ENCODE peak calls at places on chromosome 13, in four cellular contexts. T is HepG2, C is NT2/D1, X is H1. N is an unnamed sample.

GRCh38 chr13:46354143-46355087 is 32.6 kb downstream of the RUBCNL start:
- DNase-seq in T (peak; percentile 68), C (no peak), X (no peak), N (no peak)

GRCh38 chr13:39100996-39101751 is 62.9 kb downstream of the NHLRC3 start:
- DNase-seq in T (no peak), C (no peak), X (no peak), N (no peak)

GRCh38 chr13:48536851-48537250 is 4.0 kb upstream of the RCBTB2 start:
- DNase-seq in T (no peak), C (no peak), X (no peak), N (no peak)

GRCh38 chr13:29484796-29485195 is 110.7 kb downstream of the SLC7A1 start:
- DNase-seq in T (no peak), C (no peak), X (no peak), N (no peak)

GRCh38 chr13:77800219-77800618 is 102.7 kb downstream of the SLAIN1 start:
- DNase-seq in T (no peak), C (no peak), X (no peak), N (no peak)

GRCh38 chr13:79935121-79935520 is 405.8 kb downstream of the SPRY2 start:
- DNase-seq in T (no peak), C (no peak), X (no peak), N (no peak)

GRCh38 chr13:83827338-83827737 is 54.9 kb downstream of the SLITRK1 start:
- DNase-seq in T (no peak), C (no peak), X (no peak), N (no peak)

GRCh38 chr13:45198041-45198440 is 2.8 kb downstream of the KCTD4 start:
- DNase-seq in T (no peak), C (no peak), X (no peak), N (no peak)

GRCh38 chr13:48641404-48641803 is 12.3 kb upstream of the CYSLTR2 start:
- DNase-seq in T (no peak), C (no peak), X (no peak), N (no peak)

GRCh38 chr13:76795701-76796695 is 90.2 kb downstream of the KCTD12 start:
- DNase-seq in T (no peak), C (no peak), X (no peak), N (no peak)

GRCh38 chr13:51885651-51886050 is 23.9 kb downstream of the CCDC70 start:
- DNase-seq in T (no peak), C (no peak), X (no peak), N (no peak)

GRCh38 chr13:111976474-111977183 is 90.3 kb upstream of the SOX1 start:
- DNase-seq in T (no peak), C (no peak), X (no peak), N (no peak)

GRCh38 chr13:66427330-66427990 is 802.7 kb downstream of the PCDH9 start:
- DNase-seq in T (no peak), C (no peak), X (no peak), N (no peak)

GRCh38 chr13:42525035-42525504 is 48.9 kb upstream of the TNFSF11 start:
- DNase-seq in T (no peak), C (no peak), X (no peak), N (no peak)

GRCh38 chr13:24272452-24273161 is 36.8 kb upstream of the C1QTNF9 start:
- DNase-seq in T (no peak), C (no peak), X (no peak), N (no peak)

GRCh38 chr13:112709825-112710783 is 20.3 kb downstream of the ATP11A start:
- DNase-seq in T (no peak), C (no peak), X (no peak), N (no peak)

GRCh38 chr13:59269476-59269875 is 894.3 kb downstream of the DIAPH3 start:
- DNase-seq in T (no peak), C (no peak), X (no peak), N (no peak)

GRCh38 chr13:41588899-41589298 is 131.5 kb downstream of the RGCC start:
- DNase-seq in T (peak; percentile 50), C (no peak), X (no peak), N (no peak)

GRCh38 chr13:62088155-62088554 is 672.5 kb upstream of the PCDH20 start:
- DNase-seq in T (no peak), C (no peak), X (no peak), N (no peak)

GRCh38 chr13:85575110-85575509 is 224.1 kb downstream of the SLITRK6 start:
- DNase-seq in T (no peak), C (no peak), X (no peak), N (no peak)

DNA sequence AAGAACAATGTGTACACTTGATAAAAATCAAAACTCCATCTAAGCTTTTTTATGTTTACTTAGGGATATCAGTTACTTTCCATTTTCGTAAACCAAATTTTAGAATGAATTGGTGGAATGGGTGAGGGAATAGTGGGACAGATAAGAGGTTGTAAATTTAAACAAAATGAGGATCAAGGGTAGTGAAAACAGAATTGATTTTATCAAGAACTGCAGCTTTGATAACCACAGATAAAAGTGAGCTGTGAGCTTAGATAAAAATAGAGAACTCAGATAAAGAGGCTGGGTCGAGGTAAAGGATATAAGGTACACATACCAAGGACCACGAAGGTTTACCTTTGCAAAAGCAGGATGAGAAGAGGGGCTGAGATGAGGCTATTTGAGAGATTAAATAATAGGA is 813.2 kb upstream of the GPC6 start:
- DNase-seq in T (no peak), C (no peak), X (no peak), N (no peak)
- TF ChIP-seq SUZ12 in T (no peak), C (no peak), X (no peak), N (no peak)

GRCh38 chr13:71864981-71865857 is 1.8 kb downstream of the DACH1 start:
- DNase-seq in T (no peak), C (no peak), X (peak; percentile 69), N (peak; percentile 46)
- TF ChIP-seq SUZ12 in T (no peak), C (no peak), X (peak; percentile 70), N (no peak)

DNA sequence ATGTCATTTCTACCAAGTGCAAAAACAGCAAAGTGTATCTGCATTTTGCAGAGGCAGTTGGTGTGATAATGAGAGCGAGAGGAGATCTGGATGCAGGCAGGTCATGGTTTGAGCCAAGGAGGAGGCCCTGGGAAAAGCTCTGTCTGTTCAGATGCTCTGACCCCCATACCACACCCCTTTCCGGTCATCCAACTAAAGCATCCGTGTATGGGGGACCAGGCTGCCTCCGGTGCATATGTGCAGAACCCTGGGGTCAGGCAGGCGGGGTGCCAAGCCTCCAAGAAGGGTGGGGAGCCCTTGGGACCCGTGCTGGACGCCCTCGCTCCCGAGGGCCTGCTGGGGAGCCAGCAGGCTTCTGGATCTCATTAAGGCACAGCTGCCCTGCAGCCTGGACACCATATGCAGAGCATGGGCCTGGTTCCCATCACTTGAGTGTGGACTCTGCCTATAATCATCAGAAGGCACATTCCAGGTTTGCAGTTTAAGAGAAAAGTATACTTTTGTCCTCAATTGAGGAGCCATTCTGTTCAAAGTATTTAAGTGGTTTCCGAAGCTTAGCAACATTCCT is 56.1 kb downstream of the ALOX5AP start:
- DNase-seq in T (no peak), C (no peak), X (no peak), N (no peak)
- TF ChIP-seq SUZ12 in T (no peak), C (no peak), X (no peak), N (no peak)

GRCh38 chr13:107144432-107144831 is 576.5 kb upstream of the ARGLU1 start:
- DNase-seq in T (no peak), C (no peak), X (no peak), N (no peak)
- TF ChIP-seq SUZ12 in T (no peak), C (no peak), X (no peak), N (no peak)

GRCh38 chr13:93476175-93476574 is 249.6 kb downstream of the GPC6 start:
- DNase-seq in T (peak; percentile 11), C (no peak), X (no peak), N (no peak)
- TF ChIP-seq SUZ12 in T (no peak), C (no peak), X (no peak), N (no peak)

DNA sequence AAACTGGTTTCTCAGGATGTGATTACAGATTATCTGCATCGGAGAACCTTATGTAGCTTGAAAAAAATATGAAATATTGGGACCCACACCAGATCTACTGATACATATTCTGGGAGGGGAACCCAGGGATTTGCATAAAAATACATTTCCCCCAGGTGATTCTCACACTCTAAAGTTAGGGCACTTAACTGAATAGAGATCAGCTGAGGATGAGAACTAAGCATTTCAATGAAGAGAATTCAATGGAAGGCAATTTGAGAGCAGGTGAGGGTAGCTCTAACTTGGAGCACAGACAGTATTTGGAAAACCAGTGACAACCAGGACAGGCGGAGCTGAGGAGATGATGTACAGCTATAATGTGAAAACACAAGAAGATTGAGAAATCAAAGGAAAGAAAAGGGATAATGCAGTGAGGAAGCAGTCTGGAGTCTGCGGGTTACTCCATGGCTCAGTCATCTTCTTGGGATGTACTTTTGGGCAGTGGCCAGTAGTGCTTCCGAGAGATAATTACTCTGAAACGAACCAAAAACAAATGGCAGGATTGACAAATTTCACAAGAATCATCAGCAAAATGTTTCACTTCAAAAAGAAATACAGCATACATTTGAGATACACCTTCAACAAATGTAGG is 6.1 kb upstream of the OXGR1 start:
- DNase-seq in T (no peak), C (no peak), X (no peak), N (no peak)
- TF ChIP-seq SUZ12 in T (no peak), C (no peak), X (no peak), N (no peak)

GRCh38 chr13:60583911-60584753 is 187.1 kb downstream of the TDRD3 start:
- DNase-seq in T (no peak), C (peak; percentile 50), X (peak; percentile 64), N (no peak)
- TF ChIP-seq SUZ12 in T (no peak), C (no peak), X (no peak), N (no peak)

DNA sequence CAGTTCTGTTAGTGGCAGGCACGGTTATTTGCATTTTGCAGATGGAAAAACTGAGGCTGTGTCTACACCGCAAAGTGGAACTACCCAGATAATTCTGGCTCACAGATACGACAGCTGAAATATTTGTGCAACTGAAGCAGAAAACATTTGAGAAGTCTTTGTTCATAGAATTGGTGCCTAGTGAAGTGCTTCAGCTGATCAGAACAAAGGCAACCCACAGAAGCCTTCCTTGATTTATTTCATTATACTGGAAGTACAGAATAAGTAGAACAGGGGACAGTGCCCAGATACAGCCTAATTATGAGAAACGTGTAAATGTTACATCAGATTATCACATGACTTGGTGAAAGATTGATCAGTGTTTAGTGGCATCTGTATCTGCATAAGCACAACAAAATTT is 73.4 kb upstream of the RAP2A start:
- DNase-seq in T (no peak), C (no peak), X (no peak), N (no peak)
- TF ChIP-seq SUZ12 in T (no peak), C (no peak), X (no peak), N (no peak)

GRCh38 chr13:47437411-47437810 is 540.6 kb upstream of the HTR2A start:
- DNase-seq in T (no peak), C (no peak), X (no peak), N (no peak)

DNA sequence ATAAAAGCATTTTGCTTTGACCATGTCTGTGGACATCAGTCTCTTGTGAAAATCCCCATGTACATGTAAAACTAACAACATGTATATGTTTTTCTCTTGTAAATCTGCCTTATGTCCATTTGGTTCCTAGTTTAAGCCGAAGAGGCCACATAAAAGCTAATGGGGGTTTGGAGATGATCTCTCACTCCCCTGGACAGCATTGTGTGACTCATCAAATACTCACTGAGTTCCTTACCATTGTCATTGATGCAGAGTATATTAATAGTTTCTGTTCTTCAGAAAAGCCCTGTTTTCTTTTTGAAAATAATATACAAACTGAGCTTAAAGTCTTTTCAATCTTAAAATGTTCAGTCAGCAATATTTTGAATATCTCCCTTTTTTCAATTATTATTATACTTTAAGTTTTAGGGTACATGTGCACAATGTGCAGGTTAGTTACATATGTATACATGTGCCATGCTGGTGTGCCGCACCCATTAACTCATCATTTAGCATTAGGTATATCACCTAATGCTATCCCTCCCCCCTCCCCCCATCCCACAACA is 536.7 kb upstream of the HTR2A start:
- DNase-seq in T (no peak), C (no peak), X (no peak), N (no peak)
- TF ChIP-seq SUZ12 in T (no peak), C (no peak), X (no peak), N (no peak)